ENCODE peak calls at places on chromosomes 4 and X, in eight cellular contexts. T is HCT116, S is right lobe of liver, H is GM06990, O is body of pancreas, M is colonic mucosa, G is esophagus muscularis mucosa, I is pancreas. N is an unnamed sample. For H3K27me3, the result is how much of the 10 kb centered on the place peaks cover.

GRCh38 chrX:55702611-55703010 is 14.9 kb upstream of the RRAGB start:
- DNase-seq in T (no peak), S (no peak), H (no peak), O (no peak), M (no peak), G (no peak), I (no peak), N (no peak)

GRCh38 chrX:48972214-48973164 is 845 bp upstream of the KCND1 start:
- DNase-seq in T (peak), S (no peak), H (no peak), O (peak), M (peak), G (no peak), I (peak), N (no peak)

GRCh38 chr4:154551872-154552686 is 1.9 kb upstream of the PLRG1 start:
- DNase-seq in T (peak), S (peak), H (peak), O (peak), M (peak), G (no peak), I (peak), N (peak)

GRCh38 chrX:45506149-45506768 is 305.6 kb upstream of the DIPK2B start:
- DNase-seq in T (no peak), S (no peak), H (no peak), O (no peak), M (no peak), G (no peak), I (no peak), N (no peak)

GRCh38 chrX:47311857-47312774 is 58.3 kb upstream of the ZNF157 start:
- DNase-seq in T (peak), S (peak), H (peak), O (peak), M (peak), G (no peak), I (peak), N (peak)

GRCh38 chr4:119099227-119099910 is 36.3 kb upstream of the MYOZ2 start:
- DNase-seq in T (no peak), S (no peak), H (no peak), O (no peak), M (no peak), G (no peak), I (no peak), N (no peak)

GRCh38 chr4:633406-633805 is 8.0 kb downstream of the PDE6B start:
- DNase-seq in T (no peak), S (no peak), H (no peak), O (no peak), M (no peak), G (no peak), I (no peak), N (no peak)

GRCh38 chr4:125728568-125728967 is 413.8 kb downstream of the FAT4 start:
- DNase-seq in T (no peak), S (no peak), H (no peak), O (no peak), M (no peak), G (no peak), I (no peak), N (peak)

GRCh38 chrX:118345045-118345400 is 883 bp upstream of the WDR44 start:
- DNase-seq in T (no peak), S (no peak), H (no peak), O (no peak), M (no peak), G (no peak), I (no peak), N (no peak)

GRCh38 chrX:150966235-150966634 is 16.9 kb upstream of the HMGB3 start:
- DNase-seq in T (no peak), S (peak), H (no peak), O (no peak), M (no peak), G (no peak), I (no peak), N (no peak)

GRCh38 chr4:155952546-155952945 is 1.1 kb downstream of the CTSO start:
- DNase-seq in T (no peak), S (no peak), H (no peak), O (no peak), M (no peak), G (no peak), I (no peak), N (no peak)

GRCh38 chr4:155509619-155510018 is 132.9 kb upstream of the MAP9 start:
- DNase-seq in T (no peak), S (no peak), H (no peak), O (no peak), M (no peak), G (no peak), I (no peak), N (no peak)

GRCh38 chr4:100849319-100849718 is 331.5 kb upstream of the EMCN start:
- DNase-seq in T (no peak), S (no peak), H (no peak), O (no peak), M (no peak), G (no peak), I (no peak), N (no peak)

GRCh38 chrX:111460612-111461011 is 48.6 kb upstream of the DCX start:
- DNase-seq in T (no peak), S (no peak), H (no peak), O (no peak), M (no peak), G (no peak), I (no peak), N (no peak)

GRCh38 chr4:97370581-97370980 is 772.7 kb downstream of the STPG2 start:
- DNase-seq in T (no peak), S (no peak), H (no peak), O (no peak), M (no peak), G (no peak), I (no peak), N (no peak)

GRCh38 chr4:83516042-83516772 is 19.7 kb upstream of the GPAT3 start:
- DNase-seq in T (no peak), S (no peak), H (no peak), O (no peak), M (no peak), G (no peak), I (no peak), N (peak)

GRCh38 chrX:11953615-11954014 is 184.7 kb upstream of the FRMPD4 start:
- DNase-seq in T (no peak), S (no peak), H (no peak), O (no peak), M (no peak), G (no peak), I (no peak), N (peak)

GRCh38 chr4:31461425-31461824 is 741.3 kb downstream of the PCDH7 start:
- DNase-seq in T (peak), S (no peak), H (no peak), O (no peak), M (no peak), G (no peak), I (no peak), N (no peak)

GRCh38 chrX:13373027-13373806 is 53.4 kb upstream of the ATXN3L start:
- DNase-seq in T (no peak), S (no peak), H (no peak), O (no peak), M (no peak), G (no peak), I (no peak), N (no peak)

GRCh38 chr4:110515676-110516075 is 39.7 kb downstream of the ENPEP start:
- DNase-seq in T (no peak), S (no peak), H (no peak), O (peak), M (peak), G (no peak), I (peak), N (no peak)

GRCh38 chr4:163523791-163524365 is 29.4 kb downstream of the TMA16 start:
- DNase-seq in T (no peak), S (no peak), H (no peak), O (no peak), M (no peak), G (no peak), I (no peak), N (no peak)

GRCh38 chrX:43108828-43109227 is 330.9 kb upstream of the PPP1R2C start:
- DNase-seq in T (no peak), S (no peak), H (no peak), O (no peak), M (no peak), G (no peak), I (no peak), N (no peak)

GRCh38 chrX:48683411-48683982 is at the start of gene WAS:
- DNase-seq in T (no peak), S (no peak), H (peak), O (no peak), M (no peak), G (no peak), I (no peak), N (no peak)

GRCh38 chr4:187171731-187172339 is 448.2 kb upstream of the FAT1 start:
- DNase-seq in T (no peak), S (no peak), H (no peak), O (no peak), M (no peak), G (no peak), I (no peak), N (no peak)

GRCh38 chr4:187732524-187732923 is 263.0 kb upstream of the ZFP42 start:
- DNase-seq in T (no peak), S (no peak), H (no peak), O (no peak), M (no peak), G (no peak), I (no peak), N (no peak)

GRCh38 chrX:103811858-103812257 is 20.2 kb downstream of the RAB9B start:
- DNase-seq in T (no peak), S (no peak), H (no peak), O (no peak), M (no peak), G (no peak), I (no peak), N (no peak)

GRCh38 chr4:147463065-147463464 is 17.8 kb upstream of the EDNRA start:
- DNase-seq in T (no peak), S (no peak), H (no peak), O (no peak), M (no peak), G (no peak), I (no peak), N (no peak)

GRCh38 chr4:164937576-164938270 is 39.7 kb downstream of the TRIM61 start:
- DNase-seq in T (no peak), S (peak), H (no peak), O (no peak), M (no peak), G (no peak), I (no peak), N (no peak)

GRCh38 chrX:100424012-100424411 is 13.9 kb upstream of the PCDH19 start:
- DNase-seq in T (no peak), S (no peak), H (no peak), O (no peak), M (no peak), G (no peak), I (no peak), N (no peak)

GRCh38 chr4:177484613-177485021 is 42.4 kb upstream of the AGA start:
- DNase-seq in T (peak), S (no peak), H (no peak), O (no peak), M (no peak), G (no peak), I (no peak), N (peak)

GRCh38 chr4:8228319-8229250 is 29.5 kb downstream of the SH3TC1 start:
- DNase-seq in T (no peak), S (peak), H (peak), O (peak), M (peak), G (no peak), I (peak), N (peak)

GRCh38 chr4:80948995-80949394 is 81.5 kb upstream of the BMP3 start:
- DNase-seq in T (no peak), S (no peak), H (no peak), O (no peak), M (no peak), G (no peak), I (no peak), N (no peak)

GRCh38 chrX:25013593-25014365 is 2.0 kb downstream of the ARX start:
- DNase-seq in T (no peak), S (no peak), H (no peak), O (no peak), M (no peak), G (no peak), I (no peak), N (no peak)

GRCh38 chr4:142408003-142408441 is 438.1 kb downstream of the INPP4B start:
- DNase-seq in T (no peak), S (no peak), H (no peak), O (no peak), M (no peak), G (no peak), I (no peak), N (no peak)

GRCh38 chr4:141350122-141350904 is 129.6 kb downstream of the ZNF330 start:
- DNase-seq in T (no peak), S (peak), H (no peak), O (peak), M (peak), G (no peak), I (peak), N (peak)

GRCh38 chr4:108559911-108560310 is 60.5 kb upstream of the RPL34 start:
- DNase-seq in T (no peak), S (no peak), H (no peak), O (no peak), M (no peak), G (no peak), I (no peak), N (no peak)
- TF ChIP-seq CTCF in T (no peak), S (no peak), H (no peak), O (no peak), M (no peak), G (no peak), I (no peak), N (no peak)

GRCh38 chr4:182085051-182085480 is 158.1 kb upstream of the TENM3 start:
- DNase-seq in T (no peak), S (no peak), H (no peak), O (no peak), M (no peak), G (no peak), I (no peak), N (peak)
- H3K27me3 ChIP-seq in T (under half), S (under half), H (under half), O (under half), M (under half), G (under half), I (under half), N (under half)

DNA sequence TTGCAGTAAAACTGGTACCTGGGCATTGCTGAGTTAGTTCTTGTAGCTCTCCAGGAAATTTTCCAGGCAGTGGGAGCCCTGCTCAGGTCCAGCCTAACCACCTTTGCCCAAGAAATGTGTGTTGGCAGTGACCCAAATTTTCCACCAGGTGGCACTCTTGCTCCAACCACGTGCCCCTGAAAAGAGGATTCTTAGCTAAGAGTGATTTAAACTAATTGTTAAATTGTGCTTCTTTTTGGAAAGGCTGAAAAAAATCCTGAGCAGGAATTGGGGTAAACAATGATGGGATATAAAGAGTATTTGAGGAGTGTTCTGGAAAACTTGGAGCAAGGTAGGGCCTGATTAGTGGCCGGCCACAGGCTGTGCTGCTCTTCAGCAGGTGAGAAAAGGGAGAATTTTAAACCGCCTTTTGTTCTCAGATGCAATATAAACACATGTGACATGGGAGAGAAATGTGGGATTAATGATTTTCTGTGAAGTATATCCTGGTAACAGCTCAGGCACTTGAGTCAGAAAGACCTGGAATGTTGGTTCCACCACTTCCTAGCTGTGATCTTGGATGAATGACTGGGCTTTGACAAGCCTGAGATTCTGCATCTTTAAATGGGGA is 219.6 kb downstream of the PTTG2 start:
- DNase-seq in T (no peak), S (peak), H (no peak), O (peak), M (peak), G (peak), I (peak), N (peak)
- TF ChIP-seq CTCF in T (peak), S (peak), H (peak), O (peak), M (peak), G (peak), I (peak), N (peak)

DNA sequence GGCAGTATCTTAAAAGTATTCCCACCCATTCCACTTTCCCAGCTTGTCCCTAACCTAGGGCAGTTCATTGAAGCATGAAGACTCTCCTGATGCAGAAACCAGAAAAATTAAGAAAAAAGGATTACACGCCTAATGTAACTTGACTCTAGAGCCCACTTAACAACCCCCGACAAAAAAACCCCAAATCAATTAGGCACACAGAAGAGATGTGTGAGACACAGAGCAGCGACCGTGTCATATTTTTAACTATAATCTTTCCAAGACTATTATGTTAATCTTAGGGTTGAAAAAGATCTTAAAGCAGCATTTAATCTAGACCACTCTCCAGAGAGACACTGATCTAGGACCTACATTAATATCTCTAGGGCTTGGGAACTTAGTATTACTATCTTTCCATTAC is 1.3 kb downstream of the YTHDC1 start:
- DNase-seq in T (no peak), S (no peak), H (no peak), O (no peak), M (no peak), G (no peak), I (no peak), N (no peak)
- H3K27me3 ChIP-seq in T (under half), S (under half), H (under half), O (under half), M (under half), G (under half), I (under half), N (under half)